ENCODE peak calls at places on chromosome 22, in four cellular contexts. W is AG10803, C is osteocyte, S is left ventricle myocardium inferior. U is an unnamed sample.

GRCh38 chr22:20259336-20259705 is 8.8 kb downstream of the RTN4R start:
- DNase-seq in C (no peak), W (no peak), S (no peak), U (no peak)

GRCh38 chr22:24986816-24987215 is 34.3 kb downstream of the KIAA1671 start:
- DNase-seq in W (no peak), S (no peak), C (no peak), U (no peak)

GRCh38 chr22:20291604-20292063 is 23.5 kb upstream of the RTN4R start:
- DNase-seq in C (no peak), W (no peak), S (no peak), U (no peak)

GRCh38 chr22:42284643-42285181 is 14.3 kb upstream of the TCF20 start:
- DNase-seq in W (no peak), S (no peak), C (no peak), U (no peak)

GRCh38 chr22:49966041-49966715 is 5.6 kb downstream of the PIM3 start:
- DNase-seq in S (no peak), W (no peak), C (no peak), U (no peak)

GRCh38 chr22:29009148-29009547 is 52.5 kb downstream of the C22orf31 start:
- DNase-seq in C (no peak), S (no peak), W (no peak), U (no peak)

GRCh38 chr22:32561756-32562155 is 87.1 kb downstream of the FBXO7 start:
- DNase-seq in S (no peak), C (no peak), W (no peak), U (no peak)

GRCh38 chr22:26677217-26677616 is 19.8 kb downstream of the MIAT start:
- DNase-seq in S (no peak), W (no peak), C (no peak), U (no peak)

GRCh38 chr22:35413624-35414023 is 13.7 kb downstream of the MCM5 start:
- DNase-seq in W (no peak), C (no peak), S (no peak), U (no peak)

GRCh38 chr22:35510481-35510934 is 30.1 kb upstream of the RASD2 start:
- DNase-seq in W (no peak), C (no peak), S (no peak), U (peak)

GRCh38 chr22:44395116-44396005 is 82.6 kb upstream of the SHISAL1 start:
- DNase-seq in S (peak), W (no peak), C (peak), U (peak)

GRCh38 chr22:41445171-41446056 is 1.2 kb downstream of the TOB2 start:
- DNase-seq in C (no peak), W (no peak), S (peak), U (peak)

GRCh38 chr22:24952837-24953293 is 349 bp downstream of the KIAA1671 start:
- DNase-seq in C (no peak), W (peak), S (peak), U (peak)

GRCh38 chr22:44625981-44626687 is 75.9 kb upstream of the PRR5 start:
- DNase-seq in S (peak), W (peak), C (peak), U (peak)

GRCh38 chr22:44248926-44249325 is 63.8 kb downstream of the SHISAL1 start:
- DNase-seq in S (no peak), W (no peak), C (peak), U (no peak)

GRCh38 chr22:19540394-19540793 is 16.2 kb upstream of the CLDN5 start:
- DNase-seq in C (no peak), S (no peak), W (no peak), U (no peak)

GRCh38 chr22:27667121-27667843 is 134.3 kb downstream of the MN1 start:
- DNase-seq in S (no peak), W (no peak), C (no peak), U (no peak)

GRCh38 chr22:36439481-36440271 is 41.8 kb downstream of the TXN2 start:
- DNase-seq in C (peak), W (peak), S (peak), U (peak)

GRCh38 chr22:48799227-48799970 is 1028.3 kb downstream of the BRD1 start:
- DNase-seq in C (peak), W (no peak), S (no peak), U (no peak)

GRCh38 chr22:41062146-41062545 is 30.2 kb upstream of the EP300 start:
- DNase-seq in S (no peak), C (no peak), W (no peak), U (no peak)

GRCh38 chr22:20016734-20017621 is at the start of gene ARVCF:
- DNase-seq in C (peak), W (peak), S (peak), U (peak)

GRCh38 chr22:41608386-41608785 is 12.5 kb downstream of the DESI1 start:
- DNase-seq in C (no peak), W (no peak), S (no peak), U (no peak)

GRCh38 chr22:43848366-43849171 is 13.7 kb downstream of the SULT4A1 start:
- DNase-seq in C (no peak), W (peak), S (peak), U (no peak)

GRCh38 chr22:19488884-19489843 is 9.4 kb downstream of the CDC45 start:
- DNase-seq in C (no peak), S (no peak), W (peak), U (no peak)

GRCh38 chr22:28930357-28931007 is 47.1 kb downstream of the ZNRF3 start:
- DNase-seq in S (no peak), W (no peak), C (no peak), U (no peak)

GRCh38 chr22:16774911-16775529 is 50.2 kb downstream of the XKR3 start:
- DNase-seq in W (no peak), S (no peak), C (no peak), U (no peak)

GRCh38 chr22:36077261-36077660 is 48.6 kb upstream of the RBFOX2 start:
- DNase-seq in S (no peak), C (no peak), W (peak), U (no peak)

GRCh38 chr22:44146088-44146861 is 34.5 kb upstream of the PARVG start:
- DNase-seq in S (no peak), W (no peak), C (no peak), U (no peak)

DNA sequence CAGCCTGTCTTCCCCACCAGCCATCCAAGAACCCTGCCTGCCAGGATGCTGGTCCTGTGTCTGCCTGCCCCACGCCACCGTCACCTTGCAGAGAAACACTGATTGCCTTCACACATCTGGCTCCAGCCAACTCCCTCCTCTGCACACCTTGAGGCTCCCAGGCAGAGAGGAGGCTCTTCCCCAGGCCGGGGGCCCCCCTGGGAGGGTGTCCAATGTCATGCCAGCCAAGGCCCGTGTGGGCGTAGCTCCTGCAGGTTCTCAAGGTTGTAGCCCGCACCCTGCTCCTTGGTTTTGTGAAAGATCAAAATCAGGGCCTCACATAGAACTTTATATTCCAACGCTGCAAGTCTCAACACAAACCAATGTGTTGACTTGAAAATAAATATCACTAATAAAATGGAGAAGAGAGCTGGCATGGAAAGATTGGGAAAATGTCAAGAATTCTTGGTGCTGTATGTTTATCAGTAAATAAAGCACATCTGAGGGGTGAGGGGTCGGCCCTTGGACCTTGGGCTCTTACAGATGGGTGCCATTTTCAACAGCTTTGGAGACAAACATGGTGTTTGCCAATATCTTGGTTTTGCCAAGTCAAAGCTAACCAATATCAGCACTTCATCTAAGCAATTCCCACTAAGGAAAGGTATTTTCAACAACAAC is 6.7 kb upstream of the PPARA start:
- DNase-seq in W (no peak), C (no peak), S (no peak), U (no peak)
- TF ChIP-seq CTCF in W (no peak), C (no peak), S (no peak), U (no peak)

GRCh38 chr22:23849009-23850006 is 8.4 kb upstream of the SLC2A11 start:
- DNase-seq in S (peak), W (peak), C (peak), U (peak)

GRCh38 chr22:23847991-23848864 is 9.4 kb upstream of the DERL3 start:
- DNase-seq in W (no peak), C (no peak), S (no peak), U (no peak)

GRCh38 chr22:23845661-23846469 is 7.1 kb upstream of the DERL3 start:
- DNase-seq in C (no peak), S (no peak), W (no peak), U (no peak)

GRCh38 chr22:23844739-23845202 is 6.0 kb upstream of the DERL3 start:
- DNase-seq in W (no peak), C (no peak), S (no peak), U (no peak)

DNA sequence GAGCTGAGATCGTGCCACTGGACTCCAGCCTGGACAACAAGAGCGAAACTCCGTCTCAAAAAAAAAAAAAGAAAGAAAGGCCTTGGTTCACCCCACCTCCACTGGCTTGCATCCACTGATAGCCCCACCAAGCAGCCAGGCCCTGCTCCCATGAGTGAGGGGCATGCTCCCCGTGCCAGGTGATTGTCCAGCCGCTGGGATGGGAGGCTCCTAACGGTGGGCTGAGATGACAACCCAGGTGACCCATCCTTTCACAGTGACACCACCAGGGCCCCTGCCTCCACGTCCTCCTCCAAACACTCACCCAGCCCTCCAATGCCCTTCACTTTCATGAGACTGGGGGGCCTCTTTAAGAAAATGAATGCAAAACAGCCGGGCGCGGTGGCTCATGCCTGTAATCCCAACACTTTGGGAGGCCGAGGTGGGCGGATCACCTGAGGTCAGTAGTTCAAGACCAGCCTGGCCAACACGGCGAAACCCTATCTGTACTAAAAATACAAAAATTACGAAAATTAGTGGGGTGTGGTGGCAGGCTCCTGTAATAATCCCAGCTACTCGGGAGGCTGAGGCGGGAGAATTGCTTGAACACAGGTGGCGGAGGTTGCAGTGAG is 8.6 kb upstream of the DERL3 start:
- DNase-seq in W (no peak), C (no peak), S (no peak), U (no peak)
- TF ChIP-seq CTCF in W (no peak), C (no peak), S (no peak), U (no peak)

DNA sequence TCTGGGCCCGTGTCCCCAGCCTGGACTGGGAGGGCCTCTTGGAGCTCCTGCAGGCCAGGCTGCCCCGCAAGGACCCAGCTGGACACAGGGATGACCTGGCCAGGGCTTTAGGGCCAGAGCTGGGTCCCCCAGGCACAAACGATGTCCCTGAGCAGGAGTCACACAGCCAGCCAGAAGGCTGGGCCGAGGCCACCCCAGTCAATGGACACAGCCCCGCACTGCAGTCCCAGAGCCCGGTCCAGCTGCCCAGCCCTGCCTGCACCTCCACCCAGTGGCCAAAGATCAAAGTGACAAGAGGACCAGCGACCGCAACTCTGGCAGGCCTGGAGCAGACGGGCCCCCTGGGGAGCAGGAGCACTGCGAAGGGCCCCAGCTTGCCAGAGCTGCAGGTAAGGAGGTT is 38.2 kb downstream of the TRIOBP start:
- DNase-seq in C (no peak), W (no peak), S (peak), U (peak)
- TF ChIP-seq CTCF in C (peak), W (peak), S (peak), U (peak)

GRCh38 chr22:38841635-38842034 is 2.2 kb downstream of the NPTXR start:
- DNase-seq in S (no peak), C (no peak), W (no peak), U (no peak)

GRCh38 chr22:38842512-38843200 is 1.2 kb downstream of the NPTXR start:
- DNase-seq in C (no peak), W (no peak), S (no peak), U (no peak)

GRCh38 chr22:38843716-38844660 is at the start of gene NPTXR:
- DNase-seq in S (peak), C (no peak), W (peak), U (no peak)

GRCh38 chr22:38844661-38845367 is 986 bp upstream of the NPTXR start:
- DNase-seq in S (no peak), W (peak), C (no peak), U (no peak)

GRCh38 chr22:38843201-38843715 is 570 bp downstream of the NPTXR start:
- DNase-seq in C (no peak), S (peak), W (peak), U (peak)
- TF ChIP-seq CTCF in C (peak), S (peak), W (peak), U (no peak)

GRCh38 chr22:22702159-22702873 is 57.9 kb downstream of the GGTLC2 start:
- DNase-seq in C (no peak), W (no peak), S (no peak), U (no peak)
- TF ChIP-seq CTCF in C (no peak), W (no peak), S (no peak), U (peak)

GRCh38 chr22:21719024-21719423 is 16.6 kb downstream of the YPEL1 start:
- DNase-seq in S (no peak), C (no peak), W (no peak), U (no peak)
- TF ChIP-seq CTCF in S (no peak), C (no peak), W (no peak), U (no peak)

DNA sequence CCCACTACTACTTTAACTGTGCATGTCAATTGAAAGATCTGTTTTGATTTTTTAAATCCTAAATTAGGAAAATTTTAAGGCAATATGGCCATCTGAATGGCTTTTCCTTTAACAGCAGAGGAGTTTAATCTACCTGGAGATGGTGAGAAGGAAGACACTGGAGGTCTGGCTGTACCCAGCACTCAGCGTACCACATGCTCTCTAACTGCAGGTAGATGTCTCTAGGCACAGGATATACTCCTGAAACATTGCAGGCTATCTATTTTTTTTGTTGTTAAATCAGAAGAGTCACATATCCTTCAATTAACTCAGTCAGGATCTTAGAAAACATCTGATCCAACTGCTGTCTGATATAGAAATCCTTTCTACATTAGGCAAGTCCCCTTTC is 17.3 kb upstream of the CASTOR1 start:
- DNase-seq in W (no peak), C (no peak), S (no peak), U (no peak)
- TF ChIP-seq CTCF in W (no peak), C (no peak), S (no peak), U (no peak)

GRCh38 chr22:46390652-46391301 is 55.3 kb downstream of the TRMU start:
- DNase-seq in S (peak), C (no peak), W (peak), U (no peak)
- TF ChIP-seq CTCF in S (peak), C (peak), W (peak), U (no peak)

U was measured in PC-9.